ENCODE peak calls at places on chromosomes 16 and 17, in five cellular contexts. H is non-pigmented ciliary epithelial cell; E is stimulated activated CD4-positive, alpha-beta T cell treated with anti-CD3 and anti-CD28 coated beads, Interleukin-1b, Interleukin-23, amount 100 ng/mL, for 4 hours; J is HS-5; G is H54. P is an unnamed sample.

GRCh38 chr17:20174588-20175265 is 165.6 kb downstream of the SPECC1 start:
- DNase-seq in H (no peak), E (no peak), J (peak), G (peak), P (no peak)

GRCh38 chr16:74501484-74502479 is 80.5 kb upstream of the CLEC18B start:
- DNase-seq in H (no peak), E (no peak), J (no peak), G (no peak), P (no peak)

GRCh38 chr17:33944826-33945225 is 310.3 kb upstream of the CCL2 start:
- DNase-seq in H (no peak), E (no peak), J (no peak), G (no peak), P (no peak)

GRCh38 chr16:71426069-71426879 is 15.6 kb downstream of the TLE7 start:
- DNase-seq in H (peak), E (peak), J (no peak), G (no peak), P (peak)

GRCh38 chr16:68361485-68361884 is 50.7 kb downstream of the PRMT7 start:
- DNase-seq in H (no peak), E (no peak), J (no peak), G (no peak), P (no peak)

GRCh38 chr16:56348168-56349085 is 76.9 kb downstream of the AMFR start:
- DNase-seq in H (no peak), E (no peak), J (no peak), G (no peak), P (no peak)

GRCh38 chr17:4551141-4551540 is 4.0 kb downstream of the MYBBP1A start:
- DNase-seq in H (no peak), E (no peak), J (no peak), G (no peak), P (no peak)

GRCh38 chr16:88730632-88731607 is 24.6 kb downstream of the CTU2 start:
- DNase-seq in H (no peak), E (no peak), J (no peak), G (no peak), P (no peak)

GRCh38 chr16:4461250-4462085 is 13.0 kb downstream of the NMRAL1 start:
- DNase-seq in H (no peak), E (no peak), J (no peak), G (no peak), P (no peak)

GRCh38 chr17:57875109-57876022 is 25.5 kb upstream of the MRPS23 start:
- DNase-seq in H (peak), E (no peak), J (peak), G (peak), P (peak)

GRCh38 chr17:55726440-55726839 is 3.8 kb upstream of the TMEM100 start:
- DNase-seq in H (no peak), E (no peak), J (peak), G (peak), P (peak)

GRCh38 chr17:20073056-20073979 is 64.2 kb downstream of the SPECC1 start:
- DNase-seq in H (no peak), E (peak), J (no peak), G (peak), P (no peak)

GRCh38 chr16:57889522-57889921 is 81.4 kb downstream of the CNGB1 start:
- DNase-seq in H (no peak), E (no peak), J (no peak), G (no peak), P (no peak)

GRCh38 chr17:20920813-20921199 is 122.0 kb downstream of the USP22 start:
- DNase-seq in H (no peak), E (no peak), J (no peak), G (no peak), P (no peak)

GRCh38 chr17:21066394-21066793 is 23.6 kb upstream of the USP22 start:
- DNase-seq in H (no peak), E (no peak), J (no peak), G (no peak), P (no peak)

GRCh38 chr16:72890587-72890986 is 157.3 kb downstream of the ZFHX3 start:
- DNase-seq in H (no peak), E (no peak), J (no peak), G (no peak), P (no peak)

GRCh38 chr16:23132921-23133532 is 16.2 kb downstream of the USP31 start:
- DNase-seq in H (no peak), E (no peak), J (no peak), G (no peak), P (no peak)

P was measured in AG04450.